ENCODE peak calls at places on chromosome 14, in five cellular contexts. O is D341Med, H is K562, B is NCI-H1105, G is amygdala. D is an unnamed sample.

GRCh38 chr14:100065942-100066574 is 836 bp downstream of the EVL start:
- DNase-seq in G (no peak), B (no peak), H (no peak), O (no peak), D (peak)

GRCh38 chr14:68784298-68784910 is 8.5 kb downstream of the ZFP36L1 start:
- DNase-seq in G (no peak), O (peak), H (no peak), B (no peak), D (no peak)

GRCh38 chr14:21476526-21476924 is 234 bp downstream of the RAB2B start:
- DNase-seq in G (no peak), H (peak), O (peak), B (peak), D (peak)

GRCh38 chr14:92135269-92135668 is 13.5 kb downstream of the CPSF2 start:
- DNase-seq in H (peak), O (peak), G (no peak), B (peak), D (peak)

GRCh38 chr14:66650491-66650911 is 142.6 kb downstream of the GPHN start:
- DNase-seq in O (no peak), H (no peak), G (no peak), B (no peak), D (no peak)

GRCh38 chr14:76208340-76208739 is 56.6 kb downstream of the GPATCH2L start:
- DNase-seq in O (no peak), B (no peak), H (no peak), G (no peak), D (no peak)

GRCh38 chr14:50344116-50344775 is 32.1 kb downstream of the DMAC2L start:
- DNase-seq in H (no peak), G (no peak), O (no peak), B (no peak), D (peak)

GRCh38 chr14:68556253-68556652 is 236.6 kb downstream of the ZFP36L1 start:
- DNase-seq in G (no peak), H (no peak), O (no peak), B (no peak), D (no peak)

GRCh38 chr14:33836203-33836894 is 114.5 kb downstream of the EGLN3 start:
- DNase-seq in O (no peak), G (no peak), H (peak), B (peak), D (peak)

GRCh38 chr14:88542857-88543795 is 11.7 kb downstream of the PTPN21 start:
- DNase-seq in H (no peak), G (no peak), B (no peak), O (no peak), D (no peak)

GRCh38 chr14:61493239-61493638 is 171.9 kb downstream of the PRKCH start:
- DNase-seq in O (no peak), G (no peak), B (no peak), H (no peak), D (no peak)

GRCh38 chr14:57212919-57213318 is 55.8 kb downstream of the EXOC5 start:
- DNase-seq in O (no peak), G (no peak), B (no peak), H (no peak), D (peak)

GRCh38 chr14:62076825-62077660 is 314.8 kb downstream of the SNAPC1 start:
- DNase-seq in B (no peak), O (peak), G (no peak), H (no peak), D (no peak)

GRCh38 chr14:55938249-55938791 is 179.9 kb upstream of the PELI2 start:
- DNase-seq in G (no peak), O (no peak), H (no peak), B (peak), D (no peak)

D was measured in erythroblast.